ENCODE peak calls at places on chromosomes 11 and 22, in five cellular contexts. T is activated CD4-positive, alpha-beta T cell treated with anti-CD3 and anti-CD28 coated beads, Interleukin-2, amount 10 ng/mL, durations not matched to agents 7 days and 5 days; N is SHP77; C is psoas muscle; Y is CD4-positive, CD25-positive, alpha-beta regulatory T cell. B is an unnamed sample.

GRCh38 chr11:102343789-102344188 is 3.2 kb upstream of the BIRC2 start:
- DNase-seq in T (no peak), N (no peak), C (no peak), Y (no peak), B (no peak)

GRCh38 chr11:36817336-36817965 is 219.4 kb upstream of the RAG2 start:
- DNase-seq in T (no peak), N (no peak), C (no peak), Y (no peak), B (no peak)

GRCh38 chr11:36022891-36023290 is 79.0 kb downstream of the LDLRAD3 start:
- DNase-seq in T (no peak), N (no peak), C (no peak), Y (no peak), B (no peak)

GRCh38 chr22:37381489-37381888 is 45.8 kb downstream of the ELFN2 start:
- DNase-seq in T (no peak), N (no peak), C (no peak), Y (no peak), B (no peak)

GRCh38 chr11:118605116-118605867 is 2.1 kb upstream of the PHLDB1 start:
- DNase-seq in T (no peak), N (no peak), C (peak), Y (no peak), B (peak)

GRCh38 chr11:119697882-119698281 is 31.1 kb downstream of the NECTIN1 start:
- DNase-seq in T (no peak), N (no peak), C (no peak), Y (no peak), B (no peak)

GRCh38 chr11:33317662-33318061 is 60.5 kb downstream of the HIPK3 start:
- DNase-seq in T (no peak), N (no peak), C (no peak), Y (no peak), B (no peak)

GRCh38 chr11:118497831-118498230 is 29.4 kb upstream of the TTC36 start:
- DNase-seq in T (no peak), N (no peak), C (no peak), Y (no peak), B (no peak)

GRCh38 chr22:20741634-20742581 is 32.0 kb upstream of the SERPIND1 start:
- DNase-seq in T (peak), N (peak), C (no peak), Y (peak), B (no peak)

GRCh38 chr22:31269892-31270574 is 22.3 kb downstream of the PIK3IP1 start:
- DNase-seq in T (no peak), N (no peak), C (no peak), Y (no peak), B (peak)

GRCh38 chr11:39374963-39375698 is 2084.3 kb downstream of the LRRC4C start:
- DNase-seq in T (peak), N (no peak), C (no peak), Y (no peak), B (no peak)

GRCh38 chr11:65116370-65117205 is 913 bp downstream of the ZNHIT2 start:
- DNase-seq in T (peak), N (no peak), C (peak), Y (peak), B (peak)

GRCh38 chr11:27404427-27404826 is 41.4 kb upstream of the CCDC34 start:
- DNase-seq in T (no peak), N (no peak), C (no peak), Y (no peak), B (no peak)

GRCh38 chr11:3161309-3161708 is 3.8 kb downstream of the OSBPL5 start:
- DNase-seq in T (no peak), N (no peak), C (no peak), Y (no peak), B (peak)

GRCh38 chr11:6568191-6568918 is 35.1 kb downstream of the RRP8 start:
- DNase-seq in T (no peak), N (no peak), C (no peak), Y (no peak), B (peak)

GRCh38 chr11:121372028-121372427 is 79.5 kb downstream of the SC5D start:
- DNase-seq in T (no peak), N (no peak), C (no peak), Y (no peak), B (no peak)

GRCh38 chr11:76456571-76456970 is 11.8 kb downstream of the EMSY start:
- DNase-seq in T (no peak), N (no peak), C (no peak), Y (no peak), B (no peak)

GRCh38 chr11:127632971-127633680 is 632.6 kb upstream of the KIRREL3 start:
- DNase-seq in T (no peak), N (no peak), C (no peak), Y (no peak), B (no peak)

GRCh38 chr11:126476977-126477376 is 121.5 kb downstream of the ST3GAL4 start:
- DNase-seq in T (no peak), N (no peak), C (no peak), Y (no peak), B (no peak)

GRCh38 chr22:42610211-42610610 is 4.5 kb downstream of the POLDIP3 start:
- DNase-seq in T (no peak), N (no peak), C (no peak), Y (no peak), B (no peak)

GRCh38 chr22:23147632-23148387 is 2.5 kb downstream of the RAB36 start:
- DNase-seq in T (no peak), N (no peak), C (no peak), Y (no peak), B (no peak)

GRCh38 chr22:39940757-39941305 is 19.4 kb upstream of the TMA7B start:
- DNase-seq in T (peak), N (no peak), C (no peak), Y (peak), B (no peak)

GRCh38 chr11:116578971-116579687 is 193.7 kb downstream of the BUD13 start:
- DNase-seq in T (no peak), N (no peak), C (no peak), Y (no peak), B (no peak)

GRCh38 chr11:810040-810567 is 337 bp downstream of the RPLP2 start:
- DNase-seq in T (no peak), N (no peak), C (no peak), Y (no peak), B (no peak)

GRCh38 chr11:1873048-1873812 is 18.5 kb downstream of the PRR33 start:
- DNase-seq in T (no peak), N (no peak), C (peak), Y (no peak), B (peak)

GRCh38 chr22:23182289-23183106 is 2.2 kb downstream of the BCR start:
- DNase-seq in T (peak), N (peak), C (no peak), Y (peak), B (no peak)

GRCh38 chr11:2816941-2817421 is 68.6 kb downstream of the CDKN1C start:
- DNase-seq in T (no peak), N (no peak), C (peak), Y (no peak), B (peak)

GRCh38 chr11:62443390-62444201 is 24.8 kb downstream of the SCGB1A1 start:
- DNase-seq in T (no peak), N (no peak), C (peak), Y (no peak), B (peak)

GRCh38 chr22:35446365-35446764 is 46.4 kb downstream of the MCM5 start:
- DNase-seq in T (no peak), N (no peak), C (no peak), Y (no peak), B (no peak)

GRCh38 chr11:130706572-130706971 is 209.7 kb downstream of the SNX19 start:
- DNase-seq in T (no peak), N (no peak), C (no peak), Y (no peak), B (no peak)

GRCh38 chr11:45662665-45663485 is 2.5 kb downstream of the CHST1 start:
- DNase-seq in T (peak), N (no peak), C (no peak), Y (no peak), B (peak)